ENCODE peak calls at places on chromosomes 5 and 9, in nine cellular contexts. Z is coronary artery; E is NCI-H1930; D is prostate gland; I is activated T-helper 1 cell treated with anti-CD3 and anti-CD28 coated beads, Interleukin-2, amount 50 U/mL, for 16 hours; P is germinal center; O is effector memory CD4-positive, alpha-beta T cell; G is amniotic stem cell; T is T-cell. Q is an unnamed sample.

GRCh38 chr5:76787237-76787636 is 31.6 kb upstream of the F2RL1 start:
- DNase-seq in O (no peak), P (no peak), I (no peak), G (no peak), Z (peak), D (no peak), E (no peak), T (no peak), Q (no peak)

GRCh38 chr9:2116073-2116472 is 100.9 kb downstream of the SMARCA2 start:
- DNase-seq in G (no peak), D (no peak), E (no peak), O (no peak), P (peak), T (no peak), Z (no peak), I (no peak), Q (no peak)

GRCh38 chr9:4801156-4801555 is 8.4 kb downstream of the RCL1 start:
- DNase-seq in E (no peak), Z (no peak), I (no peak), O (no peak), G (no peak), T (no peak), P (no peak), D (no peak), Q (no peak)

GRCh38 chr5:129496410-129496809 is 36.3 kb downstream of the ADAMTS19 start:
- DNase-seq in P (peak), Z (no peak), D (no peak), E (no peak), I (no peak), T (no peak), O (no peak), G (no peak), Q (no peak)

GRCh38 chr9:136848393-136849037 is 694 bp upstream of the PHPT1 start:
- DNase-seq in Z (no peak), D (no peak), E (peak), I (no peak), P (peak), G (no peak), O (no peak), T (no peak), Q (no peak)

GRCh38 chr9:76456202-76456926 is 2.6 kb upstream of the GCNT1 start:
- DNase-seq in O (no peak), E (peak), Z (no peak), G (no peak), T (peak), D (peak), I (no peak), P (peak), Q (peak)

GRCh38 chr5:158013303-158013702 is 154.4 kb upstream of the CLINT1 start:
- DNase-seq in G (no peak), E (no peak), P (no peak), D (no peak), O (no peak), T (no peak), I (no peak), Z (no peak), Q (no peak)

GRCh38 chr5:132763369-132764036 is 13.5 kb downstream of the SEPTIN8 start:
- DNase-seq in D (no peak), I (no peak), O (no peak), G (no peak), Z (no peak), P (no peak), E (no peak), T (no peak), Q (no peak)

GRCh38 chr5:169416583-169417196 is 115.8 kb upstream of the SLIT3 start:
- DNase-seq in G (peak), I (no peak), P (peak), O (no peak), D (no peak), T (no peak), Z (peak), E (no peak), Q (no peak)

GRCh38 chr5:142095035-142095434 is 13.5 kb upstream of the NDFIP1 start:
- DNase-seq in E (no peak), P (no peak), I (peak), T (no peak), D (no peak), G (no peak), Z (no peak), O (peak), Q (peak)

GRCh38 chr5:100517301-100517974 is 17.7 kb upstream of the FAM174A start:
- DNase-seq in I (no peak), G (no peak), O (no peak), E (no peak), T (no peak), D (no peak), Z (no peak), P (no peak), Q (no peak)

GRCh38 chr5:143680672-143681259 is 131.2 kb upstream of the HMHB1 start:
- DNase-seq in G (no peak), T (no peak), E (peak), I (no peak), D (no peak), P (no peak), O (no peak), Z (no peak), Q (no peak)

GRCh38 chr9:112380771-112381181 is 868 bp downstream of the HSDL2 start:
- DNase-seq in Z (no peak), I (no peak), T (no peak), D (no peak), O (no peak), G (no peak), E (no peak), P (peak), Q (no peak)

GRCh38 chr5:55921617-55922016 is 70.5 kb downstream of the IL31RA start:
- DNase-seq in D (peak), O (no peak), P (no peak), I (no peak), E (no peak), G (no peak), T (no peak), Z (no peak), Q (no peak)

GRCh38 chr5:135047347-135047695 is 13.3 kb upstream of the PITX1 start:
- DNase-seq in P (no peak), E (no peak), T (no peak), Z (no peak), I (no peak), D (peak), G (no peak), O (no peak), Q (no peak)

GRCh38 chr5:86786955-86787354 is 169.2 kb downstream of the COX7C start:
- DNase-seq in T (no peak), G (no peak), P (no peak), I (no peak), E (no peak), D (no peak), Z (no peak), O (no peak), Q (no peak)

GRCh38 chr9:96557921-96558320 is 61.7 kb downstream of the CDC14B start:
- DNase-seq in P (no peak), O (no peak), T (no peak), E (no peak), G (no peak), D (no peak), Z (no peak), I (no peak), Q (no peak)

GRCh38 chr9:119370816-119371215 is 1.6 kb upstream of the BRINP1 start:
- DNase-seq in P (no peak), I (no peak), O (no peak), G (no peak), D (peak), E (no peak), T (no peak), Z (no peak), Q (no peak)

GRCh38 chr5:101364469-101364868 is 461.4 kb upstream of the ST8SIA4 start:
- DNase-seq in O (no peak), I (no peak), Z (no peak), E (no peak), T (no peak), D (no peak), G (no peak), P (no peak), Q (no peak)

GRCh38 chr5:2594701-2595100 is 156.8 kb downstream of the IRX2 start:
- DNase-seq in I (no peak), O (no peak), D (no peak), Z (no peak), E (no peak), T (no peak), G (no peak), P (no peak), Q (no peak)

GRCh38 chr5:80754900-80755299 is 100.1 kb upstream of the DHFR start:
- DNase-seq in P (peak), Z (no peak), O (no peak), T (no peak), I (no peak), E (no peak), G (no peak), D (no peak), Q (no peak)

GRCh38 chr5:132055808-132056609 is 4.4 kb upstream of the IL3 start:
- DNase-seq in T (peak), D (no peak), P (no peak), I (peak), Z (peak), O (peak), G (no peak), E (no peak), Q (peak)

GRCh38 chr5:40307076-40307475 is 372.6 kb upstream of the PTGER4 start:
- DNase-seq in P (no peak), D (peak), T (no peak), I (no peak), G (no peak), O (no peak), Z (no peak), E (no peak), Q (no peak)